ENCODE peak calls at places on chromosomes 6 and 20, in eight cellular contexts. One of them, this sample, is unnamed.
A peak's percentile ranks its signal among the peaks of the same experiment; 100 is the strongest.

GRCh38 chr6:18507018-18507415 is 119.9 kb downstream of the RNF144B start:
- DNase-seq in psoas muscle: no peak
- DNase-seq in stomach: no peak
- DNase-seq in GM23338: no peak
- DNase-seq in fibroblast of the aortic adventitia: no peak
- DNase-seq in A673: peak; percentile 97
- DNase-seq in fibroblast of lung: no peak
- DNase-seq in heart right ventricle: no peak
- DNase-seq in this sample: no peak

GRCh38 chr6:119348308-119349040 is 1.1 kb downstream of the MAN1A1 start:
- DNase-seq in psoas muscle: peak; percentile 23
- DNase-seq in stomach: peak; percentile 26
- DNase-seq in GM23338: peak; percentile 66
- DNase-seq in fibroblast of the aortic adventitia: peak; percentile 16
- DNase-seq in A673: peak; percentile 6
- DNase-seq in fibroblast of lung: peak; percentile 38
- DNase-seq in heart right ventricle: peak; percentile 21
- DNase-seq in this sample: peak; percentile 48

GRCh38 chr6:53770690-53771320 is 24.0 kb upstream of the LRRC1 start:
- DNase-seq in psoas muscle: no peak
- DNase-seq in stomach: no peak
- DNase-seq in GM23338: no peak
- DNase-seq in fibroblast of the aortic adventitia: peak; percentile 12
- DNase-seq in A673: peak; percentile 6
- DNase-seq in fibroblast of lung: peak; percentile 65
- DNase-seq in heart right ventricle: no peak
- DNase-seq in this sample: no peak

GRCh38 chr6:166950443-166950821 is 5.9 kb downstream of the RNASET2 start:
- DNase-seq in psoas muscle: no peak
- DNase-seq in stomach: no peak
- DNase-seq in GM23338: no peak
- DNase-seq in fibroblast of the aortic adventitia: no peak
- DNase-seq in A673: no peak
- DNase-seq in fibroblast of lung: no peak
- DNase-seq in heart right ventricle: no peak
- DNase-seq in this sample: no peak

GRCh38 chr6:72999995-73000394 is 225.3 kb downstream of the KHDC1L start:
- DNase-seq in psoas muscle: no peak
- DNase-seq in stomach: no peak
- DNase-seq in GM23338: no peak
- DNase-seq in fibroblast of the aortic adventitia: no peak
- DNase-seq in A673: no peak
- DNase-seq in fibroblast of lung: no peak
- DNase-seq in heart right ventricle: no peak
- DNase-seq in this sample: no peak

GRCh38 chr6:55868910-55869479 is 6.4 kb downstream of the BMP5 start:
- DNase-seq in psoas muscle: no peak
- DNase-seq in stomach: no peak
- DNase-seq in GM23338: no peak
- DNase-seq in fibroblast of the aortic adventitia: no peak
- DNase-seq in A673: peak; percentile 18
- DNase-seq in fibroblast of lung: peak; percentile 72
- DNase-seq in heart right ventricle: no peak
- DNase-seq in this sample: peak; percentile 4

GRCh38 chr20:19815553-19815991 is 57.5 kb downstream of the RIN2 start:
- DNase-seq in psoas muscle: peak; percentile 33
- DNase-seq in stomach: no peak
- DNase-seq in GM23338: peak; percentile 10
- DNase-seq in fibroblast of the aortic adventitia: peak; percentile 97
- DNase-seq in A673: peak; percentile 82
- DNase-seq in fibroblast of lung: peak; percentile 99
- DNase-seq in heart right ventricle: peak; percentile 60
- DNase-seq in this sample: peak; percentile 96

GRCh38 chr6:11806561-11807317 is 28.1 kb upstream of the ADTRP start:
- DNase-seq in psoas muscle: no peak
- DNase-seq in stomach: no peak
- DNase-seq in GM23338: no peak
- DNase-seq in fibroblast of the aortic adventitia: no peak
- DNase-seq in A673: no peak
- DNase-seq in fibroblast of lung: peak; percentile 6
- DNase-seq in heart right ventricle: no peak
- DNase-seq in this sample: no peak

GRCh38 chr20:63641792-63642517 is 11.3 kb downstream of the STMN3 start:
- DNase-seq in psoas muscle: peak; percentile 86
- DNase-seq in stomach: peak; percentile 94
- DNase-seq in GM23338: peak; percentile 96
- DNase-seq in fibroblast of the aortic adventitia: peak; percentile 75
- DNase-seq in A673: peak; percentile 83
- DNase-seq in fibroblast of lung: peak; percentile 68
- DNase-seq in heart right ventricle: peak; percentile 86
- DNase-seq in this sample: peak; percentile 87

GRCh38 chr6:106098383-106099234 is 12.5 kb downstream of the PRDM1 start:
- DNase-seq in psoas muscle: no peak
- DNase-seq in stomach: peak; percentile 73
- DNase-seq in GM23338: peak; percentile 39
- DNase-seq in fibroblast of the aortic adventitia: peak; percentile 83
- DNase-seq in A673: no peak
- DNase-seq in fibroblast of lung: peak; percentile 80
- DNase-seq in heart right ventricle: peak; percentile 50
- DNase-seq in this sample: peak; percentile 75

GRCh38 chr6:56483929-56484328 is 158.8 kb downstream of the DST start:
- DNase-seq in psoas muscle: no peak
- DNase-seq in stomach: no peak
- DNase-seq in GM23338: no peak
- DNase-seq in fibroblast of the aortic adventitia: peak; percentile 36
- DNase-seq in A673: no peak
- DNase-seq in fibroblast of lung: peak; percentile 74
- DNase-seq in heart right ventricle: no peak
- DNase-seq in this sample: peak; percentile 21

DNA sequence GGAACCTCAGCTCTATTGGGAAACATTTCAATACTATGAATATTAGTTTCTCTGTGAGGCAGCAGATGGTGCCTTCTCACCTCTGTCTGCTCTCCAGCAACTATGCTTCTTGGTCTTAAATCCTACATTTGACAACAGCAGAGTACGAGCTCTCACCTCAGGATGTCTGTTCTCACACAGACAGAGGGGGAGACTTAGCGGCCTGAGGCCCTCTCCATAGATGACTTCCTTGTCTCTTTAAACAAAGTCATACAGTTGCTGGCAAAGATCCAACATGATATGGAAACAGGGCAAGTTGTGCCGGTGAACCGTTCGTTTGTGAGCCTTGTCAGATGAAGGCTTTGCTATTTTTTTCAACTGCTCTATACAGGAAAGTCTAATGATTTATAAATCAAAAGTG is 43.7 kb upstream of the GABRR1 start:
- DNase-seq in psoas muscle: no peak
- DNase-seq in stomach: no peak
- DNase-seq in GM23338: no peak
- DNase-seq in fibroblast of the aortic adventitia: no peak
- DNase-seq in A673: peak; percentile 31
- DNase-seq in fibroblast of lung: no peak
- DNase-seq in heart right ventricle: no peak
- DNase-seq in this sample: no peak
- H3K4me3 ChIP-seq in psoas muscle: no peak overlapping the region
- H3K4me3 ChIP-seq in stomach: no peak overlapping the region
- H3K4me3 ChIP-seq in GM23338: no peak overlapping the region
- H3K4me3 ChIP-seq in fibroblast of the aortic adventitia: no peak overlapping the region
- H3K4me3 ChIP-seq in A673: no peak overlapping the region
- H3K4me3 ChIP-seq in fibroblast of lung: no peak overlapping the region
- H3K4me3 ChIP-seq in heart right ventricle: no peak overlapping the region
- H3K4me3 ChIP-seq in this sample: no peak overlapping the region

GRCh38 chr20:36202891-36203338 is 33.4 kb upstream of the AAR2 start:
- DNase-seq in psoas muscle: peak; percentile 76
- DNase-seq in stomach: peak; percentile 74
- DNase-seq in GM23338: peak; percentile 88
- DNase-seq in fibroblast of the aortic adventitia: peak; percentile 41
- DNase-seq in A673: peak; percentile 70
- DNase-seq in fibroblast of lung: peak; percentile 22
- DNase-seq in heart right ventricle: peak; percentile 49
- DNase-seq in this sample: peak; percentile 67
- TF ChIP-seq CTCF in psoas muscle: peak; percentile 95
- TF ChIP-seq CTCF in stomach: peak; percentile 85
- TF ChIP-seq CTCF in GM23338: peak; percentile 99
- TF ChIP-seq CTCF in fibroblast of the aortic adventitia: peak; percentile 100
- TF ChIP-seq CTCF in A673: peak; percentile 99
- TF ChIP-seq CTCF in fibroblast of lung: peak; percentile 97
- TF ChIP-seq CTCF in heart right ventricle: peak; percentile 92
- TF ChIP-seq CTCF in this sample: peak; percentile 99

GRCh38 chr6:7144810-7145209 is 37.0 kb downstream of the RREB1 start:
- DNase-seq in psoas muscle: no peak
- DNase-seq in stomach: no peak
- DNase-seq in GM23338: no peak
- DNase-seq in fibroblast of the aortic adventitia: no peak
- DNase-seq in A673: no peak
- DNase-seq in fibroblast of lung: no peak
- DNase-seq in heart right ventricle: no peak
- DNase-seq in this sample: no peak

GRCh38 chr6:7147051-7147671 is 39.4 kb downstream of the RREB1 start:
- DNase-seq in psoas muscle: no peak
- DNase-seq in stomach: no peak
- DNase-seq in GM23338: no peak
- DNase-seq in fibroblast of the aortic adventitia: no peak
- DNase-seq in A673: no peak
- DNase-seq in fibroblast of lung: peak; percentile 65
- DNase-seq in heart right ventricle: no peak
- DNase-seq in this sample: peak; percentile 25

GRCh38 chr6:7145269-7146078 is 37.7 kb downstream of the RREB1 start:
- DNase-seq in psoas muscle: no peak
- DNase-seq in stomach: peak; percentile 56
- DNase-seq in GM23338: peak; percentile 70
- DNase-seq in fibroblast of the aortic adventitia: no peak
- DNase-seq in A673: no peak
- DNase-seq in fibroblast of lung: no peak
- DNase-seq in heart right ventricle: no peak
- DNase-seq in this sample: no peak

GRCh38 chr6:7148100-7148822 is 40.5 kb downstream of the RREB1 start:
- DNase-seq in psoas muscle: no peak
- DNase-seq in stomach: no peak
- DNase-seq in GM23338: no peak
- DNase-seq in fibroblast of the aortic adventitia: peak; percentile 25
- DNase-seq in A673: no peak
- DNase-seq in fibroblast of lung: peak; percentile 85
- DNase-seq in heart right ventricle: no peak
- DNase-seq in this sample: peak; percentile 88

DNA sequence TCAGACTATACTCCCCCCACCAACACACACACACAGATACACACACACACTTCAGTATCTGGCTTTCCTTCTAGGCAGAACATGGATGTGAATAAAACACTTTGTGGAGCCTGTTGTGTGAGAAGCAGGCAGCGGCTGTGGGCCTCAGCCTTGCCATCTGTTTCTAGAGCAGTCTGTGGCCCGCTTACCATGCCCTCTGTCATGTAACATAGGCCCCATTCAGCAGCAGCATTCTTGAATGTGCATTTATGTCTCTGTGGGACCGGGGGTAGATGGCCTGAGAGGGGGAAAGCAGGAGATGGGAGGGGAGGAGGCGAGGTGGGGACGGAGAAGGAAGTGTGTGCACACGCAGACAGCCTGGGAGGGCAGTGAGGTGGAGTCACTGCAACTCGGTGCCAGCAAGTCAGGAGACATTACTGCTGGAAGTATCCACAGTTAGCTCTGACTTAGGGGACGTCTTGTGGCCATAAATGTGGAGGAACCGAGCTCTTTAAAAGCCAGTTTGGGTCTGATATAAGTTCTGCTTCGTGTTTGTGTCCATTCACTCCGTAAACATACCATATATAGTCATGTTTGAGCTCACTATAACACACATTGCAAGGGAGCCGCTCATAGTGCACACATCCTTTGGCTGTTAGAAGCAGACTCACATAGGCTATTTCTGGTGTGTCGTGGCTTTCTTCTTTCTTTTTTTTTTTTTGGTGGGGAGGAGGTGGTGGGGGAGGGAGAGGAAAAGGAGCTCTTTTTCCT is 38.5 kb downstream of the RREB1 start:
- DNase-seq in psoas muscle: peak; percentile 43
- DNase-seq in stomach: peak; percentile 76
- DNase-seq in GM23338: peak; percentile 52
- DNase-seq in fibroblast of the aortic adventitia: peak; percentile 65
- DNase-seq in A673: no peak
- DNase-seq in fibroblast of lung: peak; percentile 79
- DNase-seq in heart right ventricle: peak; percentile 44
- DNase-seq in this sample: peak; percentile 79
- H3K4me3 ChIP-seq in psoas muscle: peak overlapping the region; percentile 23
- H3K4me3 ChIP-seq in stomach: peak overlapping the region; percentile 29
- H3K4me3 ChIP-seq in GM23338: peak overlapping the region; percentile 48
- H3K4me3 ChIP-seq in fibroblast of the aortic adventitia: no peak overlapping the region
- H3K4me3 ChIP-seq in A673: no peak overlapping the region
- H3K4me3 ChIP-seq in fibroblast of lung: no peak overlapping the region
- H3K4me3 ChIP-seq in heart right ventricle: no peak overlapping the region
- H3K4me3 ChIP-seq in this sample: no peak overlapping the region

GRCh38 chr6:107179004-107179403 is 63.7 kb upstream of the BEND3 start:
- DNase-seq in psoas muscle: no peak
- DNase-seq in stomach: no peak
- DNase-seq in GM23338: peak; percentile 50
- DNase-seq in fibroblast of the aortic adventitia: peak; percentile 22
- DNase-seq in A673: peak; percentile 29
- DNase-seq in fibroblast of lung: no peak
- DNase-seq in heart right ventricle: no peak
- DNase-seq in this sample: peak; percentile 10
- TF ChIP-seq CTCF in psoas muscle: peak; percentile 8
- TF ChIP-seq CTCF in stomach: no peak
- TF ChIP-seq CTCF in GM23338: peak; percentile 62
- TF ChIP-seq CTCF in fibroblast of the aortic adventitia: no peak
- TF ChIP-seq CTCF in A673: peak; percentile 50
- TF ChIP-seq CTCF in fibroblast of lung: peak; percentile 14
- TF ChIP-seq CTCF in heart right ventricle: peak; percentile 21
- TF ChIP-seq CTCF in this sample: peak; percentile 17